ENCODE peak calls at places on chromosomes 16 and 17, in five cellular contexts. V is psoas muscle, U is neural progenitor cell, M is sigmoid colon, O is upper lobe of right lung. D is an unnamed sample.

GRCh38 chr17:67126983-67127382 is 82.6 kb downstream of the CACNG1 start:
- DNase-seq in V (no peak), U (no peak), M (no peak), O (no peak), D (no peak)

GRCh38 chr16:31411024-31411845 is 16.9 kb downstream of the COX6A2 start:
- DNase-seq in V (no peak), U (no peak), M (no peak), O (no peak), D (no peak)

GRCh38 chr17:74063439-74063838 is 140.0 kb upstream of the RPL38 start:
- DNase-seq in V (no peak), U (no peak), M (no peak), O (no peak), D (no peak)

GRCh38 chr17:4939554-4939803 is 367 bp downstream of the SLC25A11 start:
- DNase-seq in V (no peak), U (no peak), M (peak), O (peak), D (no peak)

GRCh38 chr16:4082474-4083044 is 33.7 kb downstream of the ADCY9 start:
- DNase-seq in V (no peak), U (no peak), M (no peak), O (no peak), D (no peak)

GRCh38 chr17:62057696-62058095 is 7.4 kb downstream of the MED13 start:
- DNase-seq in V (no peak), U (no peak), M (no peak), O (no peak), D (no peak)

GRCh38 chr17:31724619-31725018 is 134.4 kb downstream of the COPRS start:
- DNase-seq in V (no peak), U (no peak), M (no peak), O (no peak), D (no peak)

GRCh38 chr17:79114455-79115301 is 40.1 kb downstream of the ENGASE start:
- DNase-seq in V (peak), U (peak), M (peak), O (peak), D (peak)

GRCh38 chr17:27326051-27326450 is 32.1 kb downstream of the WSB1 start:
- DNase-seq in V (no peak), U (no peak), M (no peak), O (no peak), D (no peak)

GRCh38 chr17:12790806-12791148 is 1.5 kb downstream of the ARHGAP44 start:
- DNase-seq in V (no peak), U (no peak), M (no peak), O (no peak), D (peak)

GRCh38 chr17:63997341-63998048 is 656 bp upstream of the PRR29 start:
- DNase-seq in V (no peak), U (peak), M (peak), O (peak), D (no peak)

GRCh38 chr16:23827245-23827543 is 8.6 kb upstream of the PRKCB start:
- DNase-seq in V (no peak), U (no peak), M (no peak), O (no peak), D (no peak)

GRCh38 chr17:65914784-65915342 is 277.1 kb downstream of the CEP112 start:
- DNase-seq in V (no peak), U (no peak), M (no peak), O (no peak), D (no peak)

GRCh38 chr17:9363440-9364350 is 211.9 kb downstream of the STX8 start:
- DNase-seq in V (no peak), U (no peak), M (no peak), O (no peak), D (no peak)

GRCh38 chr16:85003076-85003475 is 8.3 kb downstream of the ZDHHC7 start:
- DNase-seq in V (peak), U (no peak), M (no peak), O (no peak), D (no peak)
- H3K27ac ChIP-seq in V (peak), U (peak), M (peak), O (peak), D (peak)

DNA sequence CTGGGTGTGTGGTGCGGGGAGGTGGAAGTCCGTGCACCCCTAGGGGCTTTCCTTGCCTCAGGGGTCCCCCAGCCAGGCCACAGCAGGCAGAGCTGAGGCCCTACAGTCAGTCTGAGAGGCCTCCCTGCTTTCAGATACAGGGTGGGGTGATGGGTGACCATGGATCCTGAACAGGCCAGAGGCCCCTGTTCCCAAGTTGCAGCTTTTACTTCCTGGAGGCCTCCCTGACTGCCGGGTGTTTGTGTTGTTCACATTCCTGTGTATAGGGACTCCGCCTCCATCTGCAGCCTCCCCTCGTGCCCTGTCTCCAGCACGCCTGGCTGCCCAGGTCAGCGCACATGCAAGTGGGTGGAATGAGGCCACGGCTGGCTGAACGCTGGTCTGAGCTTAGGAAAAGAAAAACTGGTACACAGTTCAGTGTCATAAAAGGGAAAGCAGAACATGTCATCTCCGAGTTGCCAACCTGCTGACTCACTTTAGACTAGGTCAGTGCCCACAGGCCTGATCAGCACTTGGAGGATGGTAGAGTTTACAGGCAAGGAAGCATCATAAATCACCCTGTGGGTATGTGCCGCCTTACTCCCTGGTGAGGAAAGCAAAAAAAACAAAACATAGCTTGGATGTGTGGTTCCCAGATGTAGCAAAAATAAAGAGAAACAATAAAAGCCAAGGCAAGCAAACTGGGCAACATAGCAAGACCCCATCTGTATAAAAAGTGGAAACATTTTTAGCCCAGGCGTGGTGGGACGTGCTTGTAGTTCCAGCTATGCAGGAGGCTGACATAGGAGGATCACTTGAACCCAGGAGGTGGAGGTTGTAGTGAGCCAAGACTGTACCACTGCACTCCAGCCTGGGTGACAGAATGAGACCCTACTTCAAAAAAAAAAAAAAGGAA is 6.2 kb upstream of the SLC7A6 start:
- DNase-seq in V (peak), U (no peak), M (peak), O (peak), D (peak)
- H3K27ac ChIP-seq in V (peak), U (no peak), M (peak), O (peak), D (peak)

GRCh38 chr17:82410014-82410716 is 8.0 kb upstream of the HEXD start:
- DNase-seq in V (no peak), U (no peak), M (no peak), O (no peak), D (no peak)
- H3K27ac ChIP-seq in V (no peak), U (no peak), M (no peak), O (no peak), D (no peak)

DNA sequence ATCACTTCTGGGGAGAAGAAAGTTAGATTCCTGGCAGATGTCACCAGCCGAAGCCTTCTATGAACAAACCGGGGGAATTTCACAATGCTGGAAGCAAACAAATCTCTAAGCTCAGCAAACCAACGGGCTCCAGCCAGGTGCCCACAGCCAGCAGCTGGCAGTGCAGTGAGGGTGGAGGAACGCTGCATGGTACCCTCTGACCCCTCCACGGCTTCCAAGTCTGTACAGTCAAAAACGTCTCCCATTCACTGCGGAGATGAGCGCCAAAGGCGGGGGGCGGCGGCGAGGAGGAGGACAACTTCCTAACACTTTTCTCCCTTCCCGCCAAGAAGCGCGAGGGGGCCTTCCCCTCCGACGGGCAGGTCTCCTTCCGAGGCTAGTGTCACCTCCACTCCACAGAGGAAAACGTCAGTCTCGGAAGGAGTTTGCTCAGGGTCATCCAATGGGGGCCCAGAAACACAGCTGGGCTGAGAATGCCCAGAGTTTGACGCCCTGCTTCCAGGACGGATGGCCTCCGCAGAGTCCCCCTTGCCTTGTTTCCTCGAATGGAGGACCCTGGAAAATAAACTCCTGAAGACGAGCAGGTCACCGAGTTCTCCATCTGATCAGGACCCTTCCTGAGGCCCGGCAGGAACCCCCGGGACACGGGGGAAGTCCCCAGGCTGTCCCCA is 855 bp downstream of the ZNF598 start:
- DNase-seq in V (peak), U (no peak), M (no peak), O (no peak), D (no peak)
- H3K27ac ChIP-seq in V (peak), U (no peak), M (peak), O (peak), D (peak)

GRCh38 chr17:71189493-71189831 is 931.4 kb upstream of the SOX9 start:
- DNase-seq in V (no peak), U (no peak), M (no peak), O (no peak), D (no peak)

GRCh38 chr17:71183083-71183697 is 937.6 kb upstream of the SOX9 start:
- DNase-seq in V (no peak), U (no peak), M (no peak), O (no peak), D (no peak)

GRCh38 chr17:71188811-71189492 is 931.9 kb upstream of the SOX9 start:
- DNase-seq in V (no peak), U (no peak), M (no peak), O (no peak), D (no peak)

GRCh38 chr17:71184716-71185115 is 936.1 kb upstream of the SOX9 start:
- DNase-seq in V (no peak), U (no peak), M (peak), O (no peak), D (no peak)

GRCh38 chr17:71187145-71187878 is 933.5 kb upstream of the SOX9 start:
- DNase-seq in V (no peak), U (no peak), M (no peak), O (no peak), D (no peak)
- H3K27ac ChIP-seq in V (no peak), U (no peak), M (no peak), O (no peak), D (no peak)

DNA sequence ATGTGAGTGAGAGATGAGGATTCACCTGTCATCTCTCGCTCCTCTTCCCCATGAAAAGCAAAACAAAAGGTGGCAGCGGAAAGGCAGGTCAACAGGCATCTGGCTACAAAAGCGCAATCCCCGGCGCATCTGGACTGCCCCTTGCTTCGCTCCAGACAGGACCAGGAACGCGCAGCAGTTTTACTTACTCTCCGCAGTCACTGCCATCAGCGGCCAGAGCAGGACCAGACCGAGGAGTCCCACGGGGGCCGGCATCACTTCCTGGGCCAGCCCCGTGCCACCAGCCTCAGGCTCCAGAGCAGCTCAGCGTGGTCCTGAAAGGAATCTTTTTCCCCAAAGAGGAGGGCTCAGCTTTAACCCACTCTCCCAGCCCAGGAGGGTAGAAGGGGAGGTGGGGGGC is 59.8 kb downstream of the LITAF start:
- DNase-seq in V (peak), U (peak), M (no peak), O (no peak), D (no peak)
- H3K27ac ChIP-seq in V (no peak), U (no peak), M (no peak), O (no peak), D (no peak)

GRCh38 chr17:20979792-20980083 is 63.1 kb downstream of the USP22 start:
- DNase-seq in V (no peak), U (no peak), M (no peak), O (no peak), D (no peak)
- H3K27ac ChIP-seq in V (no peak), U (no peak), M (no peak), O (no peak), D (no peak)

DNA sequence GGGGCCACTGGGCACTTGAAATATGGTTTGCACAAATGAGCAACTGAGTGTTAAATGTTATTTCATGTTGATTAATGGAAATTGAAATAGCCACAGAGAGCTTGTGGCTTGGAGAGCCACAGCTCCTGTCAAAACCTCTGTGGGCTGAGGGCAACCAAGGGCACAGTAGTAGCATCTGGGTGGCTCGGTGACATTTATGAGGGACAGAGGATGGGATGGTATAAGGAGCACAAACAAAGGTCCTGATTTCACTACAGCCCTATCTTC is 215.9 kb downstream of the SOX9 start:
- DNase-seq in V (no peak), U (no peak), M (no peak), O (no peak), D (no peak)
- H3K27ac ChIP-seq in V (no peak), U (no peak), M (no peak), O (no peak), D (no peak)

DNA sequence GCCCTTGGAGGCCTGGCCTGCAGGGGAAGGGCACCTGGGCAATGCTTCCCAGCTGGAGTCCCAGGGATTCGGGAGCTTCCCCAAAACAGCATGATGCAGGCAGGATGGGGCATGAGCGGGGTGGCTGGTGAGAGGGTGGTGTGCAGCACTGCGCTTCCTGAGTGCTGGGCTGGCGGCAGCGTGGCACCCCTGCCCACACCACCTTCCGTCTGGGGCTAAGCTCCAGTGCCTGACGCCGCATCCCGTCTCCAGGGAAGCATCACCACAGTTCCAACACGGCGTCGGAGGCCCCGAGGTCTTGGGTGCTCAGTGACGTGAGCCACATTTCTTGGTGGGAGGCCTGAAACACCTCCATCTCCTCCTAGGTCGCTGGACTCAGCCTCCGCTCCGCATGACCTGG is 13.8 kb upstream of the MTSS2 start:
- DNase-seq in V (no peak), U (no peak), M (no peak), O (no peak), D (no peak)
- H3K27ac ChIP-seq in V (peak), U (no peak), M (peak), O (no peak), D (no peak)